ENCODE peak calls at places on chromosome 17, in nine cellular contexts. Q, Z, W, G, H, J, S, F and V are unnamed samples.

GRCh38 chr17:63944736-63945499 is 12.8 kb upstream of the CD79B start:
- DNase-seq in H (no peak), G (no peak), W (no peak), Q (no peak), F (no peak), J (no peak), Z (no peak), S (no peak), V (no peak)

GRCh38 chr17:57579245-57579644 is 165.9 kb downstream of the CCDC182 start:
- DNase-seq in Z (no peak), G (no peak), F (no peak), S (no peak), Q (no peak), J (no peak), H (no peak), W (no peak), V (no peak)

GRCh38 chr17:4199818-4200402 is 56.9 kb downstream of the CYB5D2 start:
- DNase-seq in S (peak; percentile 37), F (peak; percentile 9), Q (no peak), G (no peak), J (peak; percentile 4), H (peak; percentile 1), Z (no peak), W (peak; percentile 51), V (peak; percentile 39)

GRCh38 chr17:45048795-45049563 is 2.5 kb downstream of the DCAKD start:
- DNase-seq in Q (no peak), G (no peak), F (no peak), W (no peak), J (no peak), Z (no peak), S (no peak), H (no peak), V (no peak)

GRCh38 chr17:63537001-63537400 is 13.3 kb upstream of the DCAF7 start:
- DNase-seq in Z (no peak), W (no peak), Q (no peak), F (no peak), G (no peak), H (no peak), S (peak; percentile 50), J (no peak), V (no peak)

GRCh38 chr17:64399767-64400156 is 9.1 kb upstream of the PECAM1 start:
- DNase-seq in G (no peak), Z (no peak), J (no peak), Q (no peak), H (no peak), W (no peak), F (no peak), S (no peak), V (no peak)

GRCh38 chr17:34651267-34651955 is 72.0 kb downstream of the TMEM132E start:
- DNase-seq in J (no peak), G (no peak), F (no peak), H (no peak), S (no peak), W (no peak), Z (no peak), Q (no peak), V (no peak)

GRCh38 chr17:8123695-8124349 is at the start of gene HES7:
- DNase-seq in G (no peak), W (no peak), Q (no peak), Z (no peak), S (peak; percentile 51), F (no peak), J (no peak), H (no peak), V (no peak)

GRCh38 chr17:63082952-63083351 is 116.9 kb downstream of the TANC2 start:
- DNase-seq in G (no peak), W (no peak), F (no peak), S (peak; percentile 23), Z (no peak), H (no peak), Q (no peak), J (no peak), V (peak; percentile 9)

GRCh38 chr17:75774471-75774987 is 9.5 kb upstream of the GALK1 start:
- DNase-seq in S (peak; percentile 9), Q (no peak), W (no peak), G (no peak), J (no peak), Z (no peak), F (no peak), H (no peak), V (no peak)

GRCh38 chr17:57442914-57443571 is 186.7 kb downstream of the MSI2 start:
- DNase-seq in G (no peak), F (peak; percentile 45), H (no peak), Z (no peak), W (no peak), J (no peak), Q (peak; percentile 18), S (peak; percentile 74), V (peak; percentile 59)

GRCh38 chr17:18041776-18042175 is 2.6 kb downstream of the GID4 start:
- DNase-seq in Z (no peak), Q (no peak), F (peak; percentile 46), S (peak; percentile 32), W (no peak), H (no peak), J (no peak), G (no peak), V (peak; percentile 54)

GRCh38 chr17:81518785-81519283 is 6.2 kb upstream of the ACTG1 start:
- DNase-seq in H (no peak), W (no peak), Q (peak; percentile 9), Z (no peak), S (peak; percentile 75), F (no peak), J (peak; percentile 47), G (no peak), V (peak; percentile 65)

GRCh38 chr17:4537451-4538235 is 17.5 kb downstream of the MYBBP1A start:
- DNase-seq in Q (no peak), F (no peak), G (no peak), Z (no peak), W (no peak), J (no peak), S (no peak), H (no peak), V (no peak)

GRCh38 chr17:76241205-76241539 is 879 bp upstream of the RNF157 start:
- DNase-seq in Z (no peak), G (no peak), Q (no peak), S (no peak), W (no peak), F (no peak), J (no peak), H (no peak), V (no peak)

GRCh38 chr17:39979021-39979660 is 1.5 kb upstream of the PSMD3 start:
- DNase-seq in F (peak; percentile 65), G (no peak), J (no peak), S (peak; percentile 67), Z (no peak), W (no peak), H (no peak), Q (peak; percentile 99), V (peak; percentile 95)

GRCh38 chr17:38881600-38882191 is 11.8 kb downstream of the LASP1 start:
- DNase-seq in W (no peak), J (no peak), F (no peak), Q (peak; percentile 51), S (peak; percentile 51), G (no peak), H (no peak), Z (no peak), V (peak; percentile 55)

GRCh38 chr17:43888548-43888947 is 18.8 kb downstream of the MPP2 start:
- DNase-seq in S (no peak), G (no peak), Z (no peak), W (no peak), Q (no peak), F (no peak), J (no peak), H (no peak), V (no peak)

GRCh38 chr17:43810823-43811222 is 22.1 kb downstream of the MPP3 start:
- DNase-seq in F (no peak), W (no peak), S (no peak), Q (no peak), J (no peak), Z (no peak), H (no peak), G (no peak), V (no peak)

GRCh38 chr17:65131946-65132345 is 5.2 kb upstream of the RGS9 start:
- DNase-seq in H (no peak), J (no peak), S (peak; percentile 67), Q (no peak), F (peak; percentile 75), W (no peak), Z (no peak), G (no peak), V (peak; percentile 82)

GRCh38 chr17:43832168-43832975 is 574 bp downstream of the MPP3 start:
- DNase-seq in S (peak; percentile 82), Q (peak; percentile 62), J (no peak), Z (no peak), H (peak; percentile 19), G (no peak), W (peak; percentile 24), F (peak; percentile 42), V (peak; percentile 79)

GRCh38 chr17:7323731-7324437 is 5.3 kb downstream of the NEURL4 start:
- DNase-seq in Q (no peak), F (no peak), G (no peak), S (peak; percentile 53), Z (no peak), W (peak; percentile 82), H (no peak), J (no peak), V (no peak)

GRCh38 chr17:32794533-32795246 is 82.2 kb downstream of the MYO1D start:
- DNase-seq in W (no peak), F (no peak), H (no peak), J (no peak), S (no peak), Q (peak; percentile 5), G (no peak), Z (no peak), V (no peak)

GRCh38 chr17:4858880-4859260 is 25.7 kb downstream of the MINK1 start:
- DNase-seq in H (no peak), J (no peak), W (no peak), G (no peak), S (peak; percentile 43), F (peak; percentile 69), Z (no peak), Q (peak; percentile 69), V (peak; percentile 86)

GRCh38 chr17:30495586-30495985 is 18.4 kb downstream of the GOSR1 start:
- DNase-seq in J (no peak), Q (no peak), S (no peak), W (no peak), G (no peak), H (no peak), F (no peak), Z (no peak), V (peak; percentile 43)

GRCh38 chr17:53353919-53354351 is 468.8 kb upstream of the KIF2B start:
- DNase-seq in G (no peak), H (no peak), Q (no peak), W (no peak), F (peak; percentile 15), S (no peak), J (no peak), Z (no peak), V (peak; percentile 7)

GRCh38 chr17:41490022-41490421 is 312 bp upstream of the KRT36 start:
- DNase-seq in Z (no peak), Q (no peak), G (no peak), W (no peak), F (no peak), J (no peak), H (no peak), S (no peak), V (no peak)

GRCh38 chr17:50152736-50153135 is 2.3 kb upstream of the PPP1R9B start:
- DNase-seq in G (no peak), Z (no peak), H (no peak), W (no peak), Q (no peak), S (no peak), F (no peak), J (no peak), V (no peak)

GRCh38 chr17:65723356-65723928 is 162.0 kb upstream of the AXIN2 start:
- DNase-seq in J (no peak), H (no peak), Z (no peak), F (peak; percentile 40), G (no peak), S (no peak), Q (no peak), W (no peak), V (no peak)

GRCh38 chr17:31803494-31804213 is 55.4 kb downstream of the COPRS start:
- DNase-seq in W (no peak), Q (no peak), H (no peak), G (no peak), Z (no peak), F (peak; percentile 80), J (no peak), S (no peak), V (peak; percentile 53)

GRCh38 chr17:34167359-34167758 is 87.7 kb upstream of the CCL2 start:
- DNase-seq in Q (no peak), F (no peak), J (no peak), G (no peak), W (no peak), S (no peak), Z (no peak), H (no peak), V (no peak)